ENCODE peak calls at places on chromosomes 1 and 21, in five cellular contexts. L, K, O, M and J are unnamed samples.

GRCh38 chr21:42818328-42818749 is 61.0 kb downstream of the WDR4 start:
- DNase-seq in L (peak; percentile 61), K (no peak), M (peak; percentile 64), O (no peak), J (peak; percentile 48)

GRCh38 chr1:64476251-64476952 is 6.5 kb downstream of the CACHD1 start:
- DNase-seq in K (no peak), O (no peak), L (no peak), M (peak; percentile 74), J (no peak)

GRCh38 chr1:211736351-211736915 is 61.0 kb upstream of the NEK2 start:
- DNase-seq in L (no peak), O (no peak), M (no peak), K (no peak), J (no peak)

GRCh38 chr1:173554541-173555250 is 48.2 kb downstream of the SLC9C2 start:
- DNase-seq in M (no peak), O (no peak), K (no peak), L (no peak), J (no peak)

GRCh38 chr1:161132410-161133219 is at the start of gene DEDD:
- DNase-seq in O (peak; percentile 84), L (peak; percentile 86), K (peak; percentile 73), M (peak; percentile 94), J (peak; percentile 90)

GRCh38 chr1:230517786-230518185 is 91.7 kb upstream of the PGBD5 start:
- DNase-seq in O (no peak), L (no peak), K (no peak), M (no peak), J (no peak)

GRCh38 chr1:92494485-92495141 is 7.9 kb upstream of the GFI1 start:
- DNase-seq in L (no peak), M (no peak), O (no peak), K (no peak), J (no peak)

GRCh38 chr1:156706647-156707008 is 1.2 kb upstream of the CRABP2 start:
- DNase-seq in M (peak; percentile 78), L (no peak), K (no peak), O (no peak), J (peak; percentile 63)

GRCh38 chr1:243748706-243749283 is 101.2 kb downstream of the AKT3 start:
- DNase-seq in O (no peak), L (peak; percentile 51), M (peak; percentile 64), K (no peak), J (peak; percentile 70)

GRCh38 chr1:9181176-9181906 is 52.4 kb upstream of the GPR157 start:
- DNase-seq in L (peak; percentile 78), O (peak; percentile 86), M (peak; percentile 86), K (peak; percentile 54), J (peak; percentile 70)

GRCh38 chr1:6582370-6582769 is 2.6 kb downstream of the ZBTB48 start:
- DNase-seq in O (no peak), L (no peak), M (no peak), K (no peak), J (no peak)